ENCODE peak calls at places on chromosomes 13 and 19, in seven cellular contexts. Q is OCI-LY7, T is GM23248, I is mesenchymal stem cell, U is psoas muscle, M is cardiac muscle cell, E is sigmoid colon. Y is an unnamed sample.
A peak's percentile ranks its signal among the peaks of the same experiment; 100 is the strongest.

GRCh38 chr19:3857449-3858003 is 11.3 kb downstream of the ZFR2 start:
- DNase-seq in U (no peak), M (no peak), Q (peak; percentile 39), E (no peak), T (no peak), I (no peak), Y (no peak)

GRCh38 chr13:89097994-89098393 is 1426.8 kb downstream of the SLITRK5 start:
- DNase-seq in T (no peak), M (no peak), E (no peak), Q (no peak), U (no peak), I (no peak), Y (no peak)

GRCh38 chr19:48784527-48784926 is 26.3 kb downstream of the BCAT2 start:
- DNase-seq in Q (no peak), E (no peak), U (no peak), I (no peak), M (peak; percentile 48), T (peak; percentile 23), Y (no peak)

GRCh38 chr19:46828484-46828883 is 22.2 kb downstream of the AP2S1 start:
- DNase-seq in M (no peak), Q (no peak), T (peak; percentile 57), U (no peak), E (no peak), I (peak; percentile 84), Y (no peak)

GRCh38 chr13:113820813-113821651 is 42.8 kb downstream of the GAS6 start:
- DNase-seq in E (peak; percentile 96), I (peak; percentile 99), Q (no peak), T (peak; percentile 99), U (peak; percentile 88), M (peak; percentile 94), Y (peak; percentile 90)

GRCh38 chr13:106187501-106187900 is 348.0 kb downstream of the EFNB2 start:
- DNase-seq in U (no peak), I (no peak), M (no peak), T (no peak), E (no peak), Q (no peak), Y (no peak)

GRCh38 chr13:41383400-41383799 is 72.3 kb downstream of the NAA16 start:
- DNase-seq in E (no peak), I (peak; percentile 17), U (no peak), Q (no peak), M (no peak), T (peak; percentile 10), Y (no peak)

GRCh38 chr19:3178973-3179738 is 587 bp downstream of the S1PR4 start:
- DNase-seq in E (no peak), Q (peak; percentile 33), M (no peak), I (no peak), U (no peak), T (no peak), Y (no peak)

GRCh38 chr13:91312324-91312723 is 35.2 kb upstream of the MIR17HG start:
- DNase-seq in U (no peak), T (no peak), I (no peak), Q (peak; percentile 49), E (no peak), M (no peak), Y (no peak)

DNA sequence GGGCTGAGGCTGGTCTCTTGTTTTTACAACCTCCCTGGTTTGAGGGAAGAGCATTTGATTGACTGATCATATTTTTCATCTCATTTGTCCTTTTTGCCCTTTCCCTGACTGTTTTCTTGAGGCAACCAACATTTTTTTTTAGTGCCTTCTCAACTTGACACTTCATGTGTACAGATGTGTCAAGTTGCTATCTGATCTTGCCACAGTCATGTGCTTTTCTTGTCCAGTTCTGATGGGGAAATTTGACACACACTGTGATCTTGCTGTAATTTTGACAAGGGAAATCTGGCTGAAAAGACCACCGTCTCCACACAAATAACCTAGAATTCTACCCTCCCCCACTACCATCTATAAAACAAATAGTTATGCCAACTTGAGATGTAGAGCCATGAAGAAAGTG is 329.6 kb downstream of the KCTD12 start:
- DNase-seq in E (no peak), Q (no peak), I (no peak), M (no peak), U (no peak), T (no peak), Y (no peak)
- H3K4me3 ChIP-seq in E (no peak overlapping the region), Q (no peak overlapping the region), I (no peak overlapping the region), M (no peak overlapping the region), U (no peak overlapping the region), T (no peak overlapping the region), Y (no peak overlapping the region)

GRCh38 chr19:41328818-41329220 is 18.8 kb downstream of the CCDC97 start:
- DNase-seq in U (no peak), I (no peak), E (no peak), M (no peak), T (no peak), Q (no peak), Y (no peak)

GRCh38 chr19:41327076-41327475 is 17.1 kb downstream of the CCDC97 start:
- DNase-seq in Q (no peak), E (no peak), T (no peak), M (no peak), I (peak; percentile 41), U (no peak), Y (no peak)

GRCh38 chr19:41328157-41328817 is 18.3 kb downstream of the CCDC97 start:
- DNase-seq in Q (no peak), M (no peak), T (no peak), E (no peak), U (no peak), I (peak; percentile 80), Y (no peak)

GRCh38 chr19:41325947-41326706 is 16.2 kb downstream of the CCDC97 start:
- DNase-seq in U (no peak), M (peak; percentile 57), T (peak; percentile 81), Q (peak; percentile 78), I (peak; percentile 84), E (no peak), Y (no peak)

DNA sequence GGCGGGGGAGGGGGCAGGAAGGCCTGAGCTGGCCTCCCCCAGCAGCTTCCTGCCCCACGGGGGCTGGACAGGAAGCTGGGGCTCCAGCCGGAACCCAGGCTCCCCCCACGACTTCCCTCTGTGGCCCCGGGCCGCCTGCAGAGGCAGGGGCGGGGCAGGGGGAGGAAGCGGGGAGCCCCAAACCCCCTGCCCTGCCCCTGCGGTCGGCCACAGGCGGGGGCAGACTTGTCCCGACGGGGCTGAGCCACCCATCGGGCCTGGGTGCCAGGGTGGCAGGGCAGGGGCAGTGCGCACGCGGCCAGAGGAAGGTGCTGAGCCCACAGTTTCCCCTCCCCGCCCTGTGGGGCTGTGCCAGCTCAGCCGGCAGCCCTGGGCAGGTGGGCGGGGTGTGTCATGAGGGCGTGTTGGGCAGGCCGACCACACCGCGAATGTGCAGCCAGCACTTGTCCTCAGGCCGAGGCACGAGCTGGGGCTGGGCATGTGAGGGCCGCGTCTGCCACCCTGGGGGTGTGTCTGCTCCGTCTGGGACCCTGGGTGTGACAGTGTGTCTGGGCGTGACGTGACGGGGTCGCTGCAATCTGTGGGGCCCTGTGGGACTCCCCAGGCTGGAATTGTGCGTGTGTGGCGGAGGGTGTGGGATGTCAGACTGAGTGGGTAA is 17.7 kb downstream of the CCDC97 start:
- DNase-seq in Q (peak; percentile 80), E (no peak), U (peak; percentile 82), T (peak; percentile 53), I (no peak), M (peak; percentile 51), Y (no peak)
- H3K4me1 ChIP-seq in Q (peaks cover 53% of the 10 kb centered on the region), E (peaks cover 50% of the 10 kb centered on the region), U (peaks cover 52% of the 10 kb centered on the region), T (peaks cover 43% of the 10 kb centered on the region), I (peaks cover 58% of the 10 kb centered on the region), M (peaks cover 38% of the 10 kb centered on the region), Y (peaks cover 23% of the 10 kb centered on the region)

GRCh38 chr19:33756177-33756576 is 40.5 kb upstream of the KCTD15 start:
- DNase-seq in I (no peak), U (no peak), M (no peak), Q (no peak), T (no peak), E (no peak), Y (no peak)

GRCh38 chr19:33752945-33753344 is 43.7 kb upstream of the KCTD15 start:
- DNase-seq in M (no peak), E (no peak), I (no peak), T (no peak), Q (no peak), U (no peak), Y (no peak)

GRCh38 chr19:33755314-33756020 is 41.2 kb upstream of the KCTD15 start:
- DNase-seq in Q (no peak), U (no peak), M (no peak), E (no peak), T (no peak), I (no peak), Y (peak; percentile 42)

GRCh38 chr19:33752018-33752790 is 44.5 kb upstream of the KCTD15 start:
- DNase-seq in T (no peak), I (no peak), M (no peak), Q (no peak), U (no peak), E (no peak), Y (peak; percentile 22)

GRCh38 chr19:33754361-33754760 is 42.3 kb upstream of the KCTD15 start:
- DNase-seq in T (no peak), U (no peak), I (no peak), Q (no peak), M (no peak), E (no peak), Y (no peak)
- H3K4me3 ChIP-seq in T (no peak overlapping the region), U (no peak overlapping the region), I (no peak overlapping the region), Q (no peak overlapping the region), M (no peak overlapping the region), E (no peak overlapping the region), Y (no peak overlapping the region)

GRCh38 chr19:28615546-28615916 is 597.4 kb downstream of the UQCRFS1 start:
- DNase-seq in T (no peak), M (no peak), Q (no peak), E (no peak), U (no peak), I (no peak), Y (no peak)
- H3K4me1 ChIP-seq in T (no peaks in the 10 kb centered on the region), M (no peaks in the 10 kb centered on the region), Q (peaks cover 19% of the 10 kb centered on the region), E (no peaks in the 10 kb centered on the region), U (no peaks in the 10 kb centered on the region), I (no peaks in the 10 kb centered on the region), Y (no peaks in the 10 kb centered on the region)

GRCh38 chr13:43448605-43449004 is 338.2 kb downstream of the ENOX1 start:
- DNase-seq in I (no peak), M (no peak), Q (no peak), E (no peak), T (no peak), U (no peak), Y (no peak)
- H3K4me3 ChIP-seq in I (no peak overlapping the region), M (no peak overlapping the region), Q (no peak overlapping the region), E (no peak overlapping the region), T (no peak overlapping the region), U (no peak overlapping the region), Y (no peak overlapping the region)